ENCODE peak calls at places on chromosomes 4 and X, in seven cellular contexts. K is H1, F is K562, H is HepG2, U is GM12878, G is HCT116, E is SK-N-SH. R is an unnamed sample.

GRCh38 chrX:15694968-15695451 is 30.4 kb upstream of the CLTRN start:
- DNase-seq in K (no peak), F (no peak), H (no peak), U (no peak), G (no peak), E (no peak), R (no peak)

GRCh38 chr4:77579406-77580076 is 26.1 kb upstream of the CXCL13 start:
- DNase-seq in K (no peak), F (no peak), H (no peak), U (no peak), G (peak), E (no peak), R (no peak)

GRCh38 chr4:179666226-179666625 is 2224.0 kb upstream of the AGA start:
- DNase-seq in K (no peak), F (no peak), H (no peak), U (no peak), G (no peak), E (no peak), R (no peak)

GRCh38 chrX:95956780-95957179 is 727.9 kb upstream of the DIAPH2 start:
- DNase-seq in K (no peak), F (no peak), H (no peak), U (no peak), G (no peak), E (no peak), R (no peak)

GRCh38 chr4:152735302-152735917 is 44.1 kb downstream of the TIGD4 start:
- DNase-seq in K (no peak), F (no peak), H (no peak), U (peak), G (peak), E (peak), R (no peak)

GRCh38 chrX:70139736-70140135 is 6.5 kb downstream of the IGBP1 start:
- DNase-seq in K (no peak), F (no peak), H (no peak), U (no peak), G (no peak), E (no peak), R (no peak)

GRCh38 chr4:10495651-10496050 is 38.4 kb upstream of the ZNF518B start:
- DNase-seq in K (no peak), F (peak), H (no peak), U (no peak), G (no peak), E (no peak), R (no peak)

GRCh38 chrX:96684339-96685204 is at the start of gene DIAPH2:
- DNase-seq in K (peak), F (no peak), H (peak), U (peak), G (peak), E (peak), R (peak)

GRCh38 chr4:117137143-117137542 is 51.8 kb upstream of the TRAM1L1 start:
- DNase-seq in K (no peak), F (no peak), H (no peak), U (no peak), G (peak), E (no peak), R (no peak)

GRCh38 chr4:162163892-162164759 is at the start of gene FSTL5:
- DNase-seq in K (peak), F (peak), H (peak), U (no peak), G (no peak), E (peak), R (peak)

GRCh38 chrX:45602151-45602550 is 401.5 kb upstream of the DIPK2B start:
- DNase-seq in K (no peak), F (no peak), H (no peak), U (no peak), G (no peak), E (no peak), R (no peak)

GRCh38 chr4:6764976-6765620 is 17.4 kb upstream of the KIAA0232 start:
- DNase-seq in K (no peak), F (no peak), H (no peak), U (no peak), G (no peak), E (no peak), R (no peak)

GRCh38 chrX:70442224-70442623 is 2.4 kb upstream of the DLG3 start:
- DNase-seq in K (no peak), F (no peak), H (no peak), U (no peak), G (no peak), E (no peak), R (no peak)

GRCh38 chr4:150325872-150326271 is 247.6 kb downstream of the DCLK2 start:
- DNase-seq in K (no peak), F (no peak), H (no peak), U (no peak), G (no peak), E (no peak), R (no peak)
- TF ChIP-seq YY1 in K (no peak), F (no peak), H (no peak), U (no peak), G (no peak), E (no peak), R (no peak)

GRCh38 chr4:36086387-36086786 is 157.9 kb downstream of the ARAP2 start:
- DNase-seq in K (no peak), F (no peak), H (no peak), U (no peak), G (no peak), E (no peak), R (no peak)

GRCh38 chr4:36091997-36092396 is 152.3 kb downstream of the ARAP2 start:
- DNase-seq in K (no peak), F (no peak), H (no peak), U (no peak), G (no peak), E (no peak), R (no peak)

GRCh38 chr4:36082817-36083216 is 161.5 kb downstream of the ARAP2 start:
- DNase-seq in K (no peak), F (no peak), H (no peak), U (no peak), G (no peak), E (no peak), R (no peak)

DNA sequence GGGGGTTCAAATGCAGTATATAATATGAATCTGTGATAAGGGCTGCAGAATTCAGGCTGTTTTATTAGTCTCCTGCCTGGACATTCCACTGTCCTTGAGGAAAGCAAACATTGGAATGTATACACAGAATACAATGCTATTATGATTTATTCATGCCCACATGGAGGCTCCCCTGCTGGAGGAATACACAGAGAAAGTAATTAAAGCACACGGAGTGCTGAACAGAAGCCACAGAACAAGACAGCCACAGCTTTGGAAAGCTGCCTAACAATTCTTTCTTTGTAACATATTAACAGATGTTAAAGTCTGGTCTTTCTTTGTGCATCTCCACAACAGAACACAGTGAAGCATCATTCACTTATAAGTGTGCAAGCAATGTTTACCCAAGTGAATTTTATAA is 155.8 kb downstream of the ARAP2 start:
- DNase-seq in K (no peak), F (no peak), H (peak), U (no peak), G (no peak), E (no peak), R (no peak)
- TF ChIP-seq YY1 in K (no peak), F (no peak), H (no peak), U (no peak), G (no peak), E (no peak), R (no peak)

GRCh38 chr4:73589261-73589847 is 30.9 kb downstream of the RASSF6 start:
- DNase-seq in K (no peak), F (no peak), H (no peak), U (peak), G (no peak), E (no peak), R (no peak)
- TF ChIP-seq YY1 in K (no peak), F (no peak), H (no peak), U (no peak), G (no peak), E (no peak), R (no peak)

GRCh38 chr4:176443117-176443516 is 123.4 kb downstream of the SPCS3 start:
- DNase-seq in K (no peak), F (no peak), H (no peak), U (no peak), G (peak), E (no peak), R (no peak)

GRCh38 chr4:176441594-176441993 is 121.8 kb downstream of the SPCS3 start:
- DNase-seq in K (no peak), F (no peak), H (no peak), U (no peak), G (no peak), E (no peak), R (no peak)

GRCh38 chr4:176448761-176449160 is 129.0 kb downstream of the SPCS3 start:
- DNase-seq in K (no peak), F (no peak), H (no peak), U (no peak), G (no peak), E (no peak), R (no peak)

GRCh38 chr4:176443646-176444409 is 124.1 kb downstream of the SPCS3 start:
- DNase-seq in K (no peak), F (no peak), H (no peak), U (no peak), G (no peak), E (no peak), R (no peak)

GRCh38 chr4:176444741-176445140 is 125.0 kb downstream of the SPCS3 start:
- DNase-seq in K (no peak), F (no peak), H (no peak), U (no peak), G (no peak), E (no peak), R (no peak)
- TF ChIP-seq YY1 in K (no peak), F (no peak), H (no peak), U (no peak), G (no peak), E (no peak), R (no peak)

GRCh38 chr4:54541426-54542118 is 116.2 kb upstream of the KIT start:
- DNase-seq in K (no peak), F (peak), H (no peak), U (no peak), G (no peak), E (no peak), R (no peak)
- TF ChIP-seq YY1 in K (no peak), F (no peak), H (no peak), U (no peak), G (no peak), E (no peak), R (no peak)

GRCh38 chr4:87551361-87551760 is 22.2 kb upstream of the SPARCL1 start:
- DNase-seq in K (no peak), F (no peak), H (no peak), U (no peak), G (no peak), E (no peak), R (no peak)

GRCh38 chr4:87559090-87559837 is 30.1 kb upstream of the SPARCL1 start:
- DNase-seq in K (peak), F (no peak), H (no peak), U (peak), G (no peak), E (peak), R (no peak)

GRCh38 chr4:87557348-87557747 is 28.2 kb upstream of the SPARCL1 start:
- DNase-seq in K (no peak), F (no peak), H (no peak), U (no peak), G (no peak), E (no peak), R (no peak)

GRCh38 chr4:87553182-87553581 is 24.0 kb upstream of the SPARCL1 start:
- DNase-seq in K (no peak), F (no peak), H (no peak), U (no peak), G (no peak), E (no peak), R (no peak)

GRCh38 chr4:87555751-87556619 is 26.8 kb upstream of the SPARCL1 start:
- DNase-seq in K (no peak), F (no peak), H (no peak), U (no peak), G (no peak), E (no peak), R (no peak)
- TF ChIP-seq YY1 in K (no peak), F (no peak), H (no peak), U (no peak), G (no peak), E (peak), R (no peak)

GRCh38 chrX:122818068-122818467 is 366.0 kb upstream of the GRIA3 start:
- DNase-seq in K (no peak), F (no peak), H (no peak), U (no peak), G (no peak), E (no peak), R (no peak)

GRCh38 chrX:122816288-122816687 is 367.8 kb upstream of the GRIA3 start:
- DNase-seq in K (no peak), F (no peak), H (no peak), U (no peak), G (no peak), E (no peak), R (no peak)

GRCh38 chrX:122817321-122817720 is 366.8 kb upstream of the GRIA3 start:
- DNase-seq in K (no peak), F (no peak), H (no peak), U (no peak), G (no peak), E (no peak), R (no peak)
- TF ChIP-seq YY1 in K (no peak), F (no peak), H (no peak), U (no peak), G (no peak), E (no peak), R (no peak)

GRCh38 chr4:101846550-101846949 is 56.0 kb downstream of the BANK1 start:
- DNase-seq in K (no peak), F (no peak), H (no peak), U (no peak), G (no peak), E (no peak), R (no peak)
- TF ChIP-seq YY1 in K (no peak), F (no peak), H (no peak), U (no peak), G (no peak), E (no peak), R (no peak)

R was measured in NT2/D1.